ENCODE peak calls at places on chromosomes 16 and 17, in nine cellular contexts. M, S, N, Y, A, K, H, X and O are unnamed samples.

GRCh38 chr16:3606441-3606840 is 5.0 kb downstream of the SLX4 start:
- DNase-seq in M (no peak), S (no peak), N (no peak), Y (no peak), A (no peak), K (no peak), H (peak; percentile 16), X (no peak), O (no peak)

GRCh38 chr17:61409301-61410099 is 9.9 kb downstream of the TBX2 start:
- DNase-seq in M (no peak), S (peak; percentile 56), N (peak; percentile 63), Y (peak; percentile 48), A (peak; percentile 78), K (peak; percentile 7), H (peak; percentile 83), X (peak; percentile 41), O (no peak)

GRCh38 chr17:10151667-10152496 is 46.5 kb downstream of the GAS7 start:
- DNase-seq in M (peak; percentile 50), S (no peak), N (peak; percentile 55), Y (peak; percentile 35), A (no peak), K (no peak), H (peak; percentile 57), X (peak; percentile 72), O (no peak)

GRCh38 chr17:71975331-71975801 is 145.5 kb upstream of the SOX9 start:
- DNase-seq in M (no peak), S (peak; percentile 29), N (no peak), Y (peak; percentile 86), A (peak; percentile 42), K (no peak), H (no peak), X (peak; percentile 76), O (peak; percentile 15)

GRCh38 chr16:48014349-48015135 is 141.3 kb downstream of the ABCC12 start:
- DNase-seq in M (no peak), S (no peak), N (no peak), Y (no peak), A (peak; percentile 57), K (no peak), H (no peak), X (no peak), O (no peak)

GRCh38 chr16:28014851-28015250 is 48.7 kb downstream of the GSG1L start:
- DNase-seq in M (no peak), S (no peak), N (no peak), Y (no peak), A (no peak), K (no peak), H (no peak), X (no peak), O (no peak)

GRCh38 chr16:56871172-56871593 is 6.2 kb downstream of the SLC12A3 start:
- DNase-seq in M (no peak), S (peak; percentile 41), N (no peak), Y (peak; percentile 56), A (peak; percentile 53), K (no peak), H (no peak), X (no peak), O (no peak)

GRCh38 chr17:73348824-73349095 is 37.0 kb upstream of the CDC42EP4 start:
- DNase-seq in M (no peak), S (no peak), N (no peak), Y (no peak), A (no peak), K (no peak), H (no peak), X (no peak), O (no peak)

GRCh38 chr17:49028271-49028670 is 31.1 kb downstream of the IGF2BP1 start:
- DNase-seq in M (no peak), S (no peak), N (no peak), Y (no peak), A (no peak), K (no peak), H (no peak), X (no peak), O (no peak)

GRCh38 chr17:2939714-2940351 is 123.6 kb downstream of the OR1D5 start:
- DNase-seq in M (no peak), S (no peak), N (peak; percentile 60), Y (peak; percentile 67), A (no peak), K (no peak), H (no peak), X (no peak), O (no peak)

GRCh38 chr17:29412780-29413565 is 22.8 kb downstream of the TAOK1 start:
- DNase-seq in M (no peak), S (no peak), N (no peak), Y (no peak), A (peak; percentile 78), K (no peak), H (peak; percentile 27), X (no peak), O (no peak)

GRCh38 chr17:16419074-16419928 is 3.9 kb downstream of the TRPV2 start:
- DNase-seq in M (no peak), S (no peak), N (no peak), Y (no peak), A (peak; percentile 94), K (no peak), H (no peak), X (peak; percentile 72), O (no peak)

GRCh38 chr17:7141824-7142223 is 27.2 kb upstream of the ASGR2 start:
- DNase-seq in M (no peak), S (peak; percentile 76), N (no peak), Y (peak; percentile 78), A (no peak), K (no peak), H (peak; percentile 51), X (no peak), O (no peak)

GRCh38 chr17:57672971-57673370 is 72.1 kb downstream of the CCDC182 start:
- DNase-seq in M (no peak), S (no peak), N (no peak), Y (peak; percentile 6), A (no peak), K (no peak), H (no peak), X (no peak), O (no peak)

GRCh38 chr17:81685108-81685507 is 1.3 kb downstream of the HGS start:
- DNase-seq in M (no peak), S (no peak), N (no peak), Y (no peak), A (peak; percentile 87), K (no peak), H (no peak), X (no peak), O (no peak)

DNA sequence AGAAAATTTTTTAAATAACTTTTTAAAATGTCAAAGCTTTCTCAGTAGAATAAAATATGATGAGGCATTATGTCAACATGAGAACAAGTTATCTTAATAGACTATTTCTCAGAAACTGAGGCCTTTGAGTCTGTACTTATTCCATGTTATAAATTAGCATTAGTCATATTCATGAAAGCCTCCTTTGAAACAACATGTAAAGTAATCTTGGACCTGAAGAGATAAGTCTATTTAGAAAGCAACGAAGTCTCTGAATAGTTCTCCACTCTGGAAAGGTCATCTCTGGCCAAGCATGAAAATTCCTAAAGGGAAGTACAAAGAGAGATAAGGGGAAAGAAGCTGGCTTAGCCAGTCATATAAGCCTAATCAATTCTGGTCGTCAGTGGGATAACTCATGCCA is 150.8 kb downstream of the CYB561 start:
- DNase-seq in M (no peak), S (no peak), N (no peak), Y (no peak), A (peak; percentile 43), K (no peak), H (no peak), X (no peak), O (no peak)
- H3K36me3 ChIP-seq in M (peaks cover 2% of the 10 kb centered on the region), S (no peaks in the 10 kb centered on the region), N (no peaks in the 10 kb centered on the region), Y (no peaks in the 10 kb centered on the region), A (peaks cover 2% of the 10 kb centered on the region), K (no peaks in the 10 kb centered on the region), H (no peaks in the 10 kb centered on the region), X (peaks cover 5% of the 10 kb centered on the region), O (no peaks in the 10 kb centered on the region)

GRCh38 chr16:24852281-24852721 is 6.5 kb downstream of the SLC5A11 start:
- DNase-seq in M (no peak), S (no peak), N (no peak), Y (no peak), A (no peak), K (no peak), H (no peak), X (no peak), O (no peak)

GRCh38 chr16:24853169-24853824 is 7.5 kb downstream of the SLC5A11 start:
- DNase-seq in M (no peak), S (no peak), N (no peak), Y (no peak), A (no peak), K (no peak), H (no peak), X (no peak), O (no peak)

GRCh38 chr16:24849641-24850040 is 3.9 kb downstream of the SLC5A11 start:
- DNase-seq in M (no peak), S (no peak), N (no peak), Y (no peak), A (no peak), K (no peak), H (no peak), X (no peak), O (no peak)

GRCh38 chr16:24850289-24850931 is 4.6 kb downstream of the SLC5A11 start:
- DNase-seq in M (no peak), S (no peak), N (no peak), Y (no peak), A (peak; percentile 84), K (no peak), H (no peak), X (no peak), O (no peak)

GRCh38 chr16:24851700-24852099 is 5.9 kb downstream of the SLC5A11 start:
- DNase-seq in M (no peak), S (no peak), N (no peak), Y (no peak), A (peak; percentile 75), K (no peak), H (no peak), X (no peak), O (no peak)
- H3K27ac ChIP-seq in M (no peak overlapping the region), S (no peak overlapping the region), N (no peak overlapping the region), Y (no peak overlapping the region), A (no peak overlapping the region), K (no peak overlapping the region), H (no peak overlapping the region), X (no peak overlapping the region), O (no peak overlapping the region)

GRCh38 chr17:68622423-68622822 is 21.3 kb upstream of the FAM20A start:
- DNase-seq in M (no peak), S (no peak), N (no peak), Y (no peak), A (no peak), K (no peak), H (no peak), X (no peak), O (no peak)
- H3K36me3 ChIP-seq in M (no peaks in the 10 kb centered on the region), S (no peaks in the 10 kb centered on the region), N (no peaks in the 10 kb centered on the region), Y (no peaks in the 10 kb centered on the region), A (no peaks in the 10 kb centered on the region), K (no peaks in the 10 kb centered on the region), H (no peaks in the 10 kb centered on the region), X (no peaks in the 10 kb centered on the region), O (no peaks in the 10 kb centered on the region)

DNA sequence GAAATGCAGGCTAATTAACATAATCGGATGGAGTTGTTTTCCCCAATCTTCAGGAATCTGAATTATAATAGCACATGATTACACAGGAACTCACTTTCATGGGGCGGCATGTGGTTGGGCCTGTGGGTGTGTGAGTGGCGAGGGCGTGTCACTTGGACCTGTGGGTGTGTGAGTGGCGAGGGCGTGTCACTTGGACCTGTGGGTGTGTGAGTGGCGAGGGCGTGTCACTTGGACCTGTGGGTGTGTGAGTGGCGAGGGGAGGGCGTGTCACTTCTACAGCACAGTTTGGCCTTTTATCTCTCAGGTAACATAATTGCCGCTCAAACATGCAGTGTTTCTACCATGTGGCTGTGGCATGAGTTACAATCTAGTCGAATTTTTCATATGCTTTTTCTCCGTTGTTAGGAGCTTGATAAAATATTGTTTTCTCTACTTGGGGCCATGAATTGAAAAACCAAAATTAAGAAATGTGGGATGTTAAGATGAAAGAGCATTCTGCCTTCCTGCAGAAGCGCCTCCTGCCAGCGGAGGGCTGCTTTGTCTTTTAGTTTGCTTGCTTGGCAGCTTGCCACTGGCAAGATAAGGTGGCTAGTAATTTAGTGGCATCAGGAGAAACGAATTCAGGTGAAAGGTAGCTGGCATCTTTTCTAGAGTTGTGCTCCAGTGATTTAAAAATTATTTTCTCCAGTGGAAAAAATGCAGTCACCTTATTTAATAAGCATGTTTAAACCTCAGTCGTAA is 36.2 kb downstream of the USP10 start:
- DNase-seq in M (peak; percentile 37), S (peak; percentile 44), N (peak; percentile 55), Y (peak; percentile 79), A (no peak), K (no peak), H (no peak), X (no peak), O (no peak)
- H3K27ac ChIP-seq in M (no peak overlapping the region), S (peak overlapping the region; percentile 33), N (no peak overlapping the region), Y (peak overlapping the region; percentile 63), A (no peak overlapping the region), K (no peak overlapping the region), H (no peak overlapping the region), X (no peak overlapping the region), O (no peak overlapping the region)